ENCODE peak calls at places on chromosome 5, in seven cellular contexts. A, F, P, K, X, Q and G are unnamed samples.

GRCh38 chr5:144594919-144595318 is 424.2 kb downstream of the KCTD16 start:
- DNase-seq in A (no peak), F (no peak), X (no peak), Q (no peak), P (no peak), K (no peak), G (no peak)

GRCh38 chr5:7978991-7979390 is 110.0 kb downstream of the MTRR start:
- DNase-seq in K (no peak), Q (no peak), F (no peak), A (no peak), X (no peak), P (no peak), G (no peak)

GRCh38 chr5:130871346-130872086 is 293.5 kb downstream of the HINT1 start:
- DNase-seq in Q (peak; percentile 46), K (no peak), A (no peak), F (peak; percentile 1), P (no peak), X (peak; percentile 29), G (no peak)

GRCh38 chr5:134175874-134176522 is 752 bp downstream of the SKP1 start:
- DNase-seq in P (peak; percentile 23), Q (no peak), F (peak; percentile 25), A (peak; percentile 68), X (no peak), K (no peak), G (no peak)

GRCh38 chr5:111016801-111017200 is 54.7 kb upstream of the TSLP start:
- DNase-seq in P (no peak), A (no peak), X (no peak), K (no peak), F (peak; percentile 90), Q (no peak), G (no peak)

GRCh38 chr5:117638581-117638980 is 1064.0 kb upstream of the SEMA6A start:
- DNase-seq in A (no peak), K (no peak), X (no peak), P (no peak), Q (no peak), F (no peak), G (no peak)

GRCh38 chr5:99331061-99331460 is 402.3 kb upstream of the CHD1 start:
- DNase-seq in Q (no peak), X (no peak), P (no peak), A (no peak), F (no peak), K (no peak), G (no peak)

GRCh38 chr5:58227858-58228257 is 232.0 kb downstream of the PLK2 start:
- DNase-seq in P (no peak), Q (no peak), F (no peak), A (no peak), X (no peak), K (no peak), G (no peak)

GRCh38 chr5:128135286-128135685 is 51.7 kb downstream of the SLC12A2 start:
- DNase-seq in A (no peak), Q (no peak), K (no peak), P (no peak), X (no peak), F (peak; percentile 30), G (no peak)

GRCh38 chr5:147971472-147971871 is 65.1 kb upstream of the C5orf46 start:
- DNase-seq in F (no peak), P (no peak), A (no peak), X (no peak), K (no peak), Q (no peak), G (no peak)

GRCh38 chr5:134975078-134975715 is 7.5 kb downstream of the CATSPER3 start:
- DNase-seq in Q (no peak), P (no peak), A (no peak), X (no peak), K (no peak), F (peak; percentile 47), G (no peak)

GRCh38 chr5:366541-367357 is 45.2 kb downstream of the AHRR start:
- DNase-seq in Q (no peak), A (no peak), K (no peak), P (no peak), F (no peak), X (no peak), G (peak; percentile 3)

GRCh38 chr5:180217797-180218196 is 8.8 kb upstream of the RASGEF1C start:
- DNase-seq in F (no peak), A (no peak), K (no peak), P (no peak), X (no peak), Q (no peak), G (no peak)

GRCh38 chr5:180216646-180217171 is 7.7 kb upstream of the RASGEF1C start:
- DNase-seq in A (no peak), P (no peak), Q (no peak), X (no peak), F (no peak), K (no peak), G (no peak)

DNA sequence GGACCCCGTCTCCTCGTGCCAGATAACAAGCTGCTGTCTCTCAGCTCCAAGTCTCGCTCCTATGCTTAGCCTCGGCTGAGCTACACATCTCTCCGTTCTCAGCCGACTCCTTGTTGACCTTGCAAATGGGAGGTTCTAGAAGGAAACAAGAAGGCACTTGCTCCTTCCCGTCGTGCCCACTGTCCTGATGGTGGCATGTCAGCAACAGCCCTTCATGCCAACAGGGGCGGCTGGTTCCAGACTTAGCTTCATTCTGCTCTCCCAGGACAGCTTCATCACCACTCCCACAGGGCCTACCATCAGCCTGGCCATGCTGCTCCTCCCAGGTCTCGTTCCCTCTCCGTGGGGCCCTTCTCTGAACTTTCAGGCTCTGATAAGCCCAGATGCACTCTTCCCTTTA is 13.0 kb upstream of the RASGEF1C start:
- DNase-seq in F (no peak), X (no peak), K (no peak), Q (no peak), A (no peak), P (no peak), G (no peak)
- H3K9me3 ChIP-seq in F (peaks cover 23% of the 10 kb centered on the region), X (no peaks in the 10 kb centered on the region), K (no peaks in the 10 kb centered on the region), Q (no peaks in the 10 kb centered on the region), A (peaks cover 31% of the 10 kb centered on the region), P (no peaks in the 10 kb centered on the region), G (peaks cover 78% of the 10 kb centered on the region)

GRCh38 chr5:43312076-43312620 is 1.1 kb downstream of the HMGCS1 start:
- DNase-seq in X (no peak), A (no peak), P (no peak), Q (no peak), K (no peak), F (no peak), G (no peak)

GRCh38 chr5:43313854-43314457 is 744 bp upstream of the HMGCS1 start:
- DNase-seq in Q (no peak), F (no peak), A (no peak), X (no peak), K (no peak), P (peak; percentile 20), G (no peak)

GRCh38 chr5:43312699-43313034 is 545 bp downstream of the HMGCS1 start:
- DNase-seq in K (no peak), Q (no peak), F (no peak), A (no peak), P (no peak), X (no peak), G (no peak)

GRCh38 chr5:43314724-43315123 is 1.5 kb upstream of the HMGCS1 start:
- DNase-seq in P (no peak), F (no peak), Q (no peak), A (no peak), K (no peak), X (no peak), G (no peak)

DNA sequence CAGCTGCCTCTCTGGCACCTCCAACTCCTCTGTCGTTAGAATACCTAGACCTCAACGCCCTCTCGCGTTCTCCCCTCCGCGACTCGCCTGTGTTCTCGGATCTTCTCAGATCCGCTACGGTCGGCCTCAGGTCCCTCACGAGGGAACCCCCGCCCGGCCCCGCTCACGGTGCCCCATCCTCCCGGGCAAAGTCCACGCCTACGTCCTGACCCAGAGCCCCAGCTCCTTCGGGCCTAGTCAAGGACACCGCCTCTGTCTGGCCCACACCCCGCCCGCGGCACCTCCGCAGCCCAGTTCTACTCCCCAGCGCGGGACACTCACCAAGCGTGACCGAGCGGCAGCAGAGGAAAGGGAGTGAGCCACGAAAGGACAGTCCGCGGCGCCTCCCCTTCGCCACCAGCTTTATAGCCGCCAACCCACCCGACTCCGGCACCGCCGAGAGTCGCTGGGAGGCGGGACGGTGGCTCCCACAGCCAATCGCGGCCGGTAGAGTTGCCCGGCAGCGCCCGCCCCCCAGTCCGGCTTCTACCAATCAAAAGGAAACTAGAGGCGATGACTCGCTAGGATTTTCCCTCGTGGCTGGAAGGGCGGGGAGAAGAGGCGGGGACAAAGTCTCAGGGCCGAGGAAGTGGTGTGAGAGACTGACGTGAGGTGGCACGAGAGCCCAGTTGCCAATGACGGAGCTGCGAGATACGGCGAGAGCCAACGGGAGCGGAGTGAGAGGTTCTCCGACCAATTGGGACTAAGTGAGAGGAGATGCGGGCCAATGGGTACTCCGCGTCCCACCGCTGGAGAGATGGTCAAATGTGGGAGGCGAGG is at the start of gene HMGCS1:
- DNase-seq in X (peak; percentile 99), P (peak; percentile 98), F (peak; percentile 100), K (peak; percentile 94), Q (peak; percentile 96), A (peak; percentile 99), G (peak; percentile 98)
- TF ChIP-seq POLR2A in X (peak; percentile 52), P (peak; percentile 99), F (peak; percentile 97), K (peak; percentile 92), Q (peak; percentile 99), A (peak; percentile 96), G (peak; percentile 81)

DNA sequence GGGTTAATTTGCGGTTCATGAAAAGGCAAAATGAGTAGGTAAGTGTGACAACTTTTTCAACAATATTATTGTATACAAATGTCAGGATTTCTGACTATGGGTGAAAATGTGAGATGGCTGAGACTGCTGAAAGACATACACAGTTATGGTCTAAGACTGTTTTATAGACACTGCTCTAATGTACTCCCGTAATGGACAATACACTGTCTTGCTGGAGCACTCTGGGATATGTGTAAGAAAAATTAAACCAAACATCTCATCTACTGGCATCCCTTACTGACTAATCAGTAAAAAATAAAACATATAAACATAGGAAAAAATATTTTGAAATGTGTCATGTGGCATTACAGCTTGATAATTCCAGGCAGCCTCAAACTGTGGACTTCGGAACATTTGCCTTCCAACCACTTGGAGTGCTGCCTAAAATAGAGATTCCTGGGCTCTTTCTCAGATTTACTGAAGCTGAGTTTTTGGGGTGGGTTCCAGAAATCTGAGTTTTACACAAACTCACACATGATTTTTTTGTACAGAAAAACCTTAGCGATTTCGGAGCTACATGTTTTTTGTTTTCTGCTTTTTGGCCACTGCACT is 233.9 kb upstream of the TBCA start:
- DNase-seq in P (no peak), A (no peak), Q (no peak), F (peak; percentile 95), X (no peak), K (no peak), G (no peak)
- H3K9me3 ChIP-seq in P (no peaks in the 10 kb centered on the region), A (no peaks in the 10 kb centered on the region), Q (no peaks in the 10 kb centered on the region), F (no peaks in the 10 kb centered on the region), X (no peaks in the 10 kb centered on the region), K (no peaks in the 10 kb centered on the region), G (no peaks in the 10 kb centered on the region)

GRCh38 chr5:5770825-5771224 is 348.3 kb downstream of the ICE1 start:
- DNase-seq in X (no peak), K (no peak), P (no peak), Q (no peak), A (no peak), F (no peak), G (no peak)

GRCh38 chr5:5767286-5767928 is 344.9 kb downstream of the ICE1 start:
- DNase-seq in X (no peak), A (no peak), K (no peak), Q (no peak), P (peak; percentile 58), F (no peak), G (no peak)

GRCh38 chr5:5765066-5765465 is 342.6 kb downstream of the ICE1 start:
- DNase-seq in K (no peak), P (no peak), Q (no peak), A (no peak), X (no peak), F (no peak), G (no peak)
- TF ChIP-seq POLR2A in K (no peak), P (no peak), Q (no peak), A (no peak), X (no peak), F (no peak), G (no peak)

GRCh38 chr5:84374568-84374967 is 10.1 kb downstream of the EDIL3 start:
- DNase-seq in P (no peak), A (no peak), Q (no peak), K (no peak), F (no peak), X (no peak), G (no peak)
- H3K9me3 ChIP-seq in P (no peaks in the 10 kb centered on the region), A (no peaks in the 10 kb centered on the region), Q (no peaks in the 10 kb centered on the region), K (no peaks in the 10 kb centered on the region), F (no peaks in the 10 kb centered on the region), X (no peaks in the 10 kb centered on the region), G (no peaks in the 10 kb centered on the region)